ENCODE peak calls at places on chromosomes 3 and 15, in five cellular contexts. N is H9, F is neuronal stem cell, H is H1, U is trophoblast cell. J is an unnamed sample.

GRCh38 chr3:174524203-174524602 is 334.9 kb upstream of the NAALADL2 start:
- DNase-seq in N (no peak), F (no peak), H (no peak), U (no peak), J (no peak)

GRCh38 chr15:96460106-96460505 is 129.6 kb downstream of the NR2F2 start:
- DNase-seq in N (no peak), F (no peak), H (no peak), U (no peak), J (no peak)

GRCh38 chr15:45919806-45920205 is 285.0 kb downstream of the SQOR start:
- DNase-seq in N (no peak), F (no peak), H (no peak), U (peak), J (peak)

GRCh38 chr3:177256991-177257390 is 59.7 kb upstream of the TBL1XR1 start:
- DNase-seq in N (no peak), F (no peak), H (no peak), U (no peak), J (no peak)

GRCh38 chr3:11558002-11558401 is 85.7 kb downstream of the VGLL4 start:
- DNase-seq in N (no peak), F (no peak), H (no peak), U (no peak), J (peak)

GRCh38 chr15:40498418-40498817 is 27.6 kb downstream of the CHST14 start:
- DNase-seq in N (no peak), F (no peak), H (no peak), U (no peak), J (no peak)

GRCh38 chr15:99907698-99908097 is 174.5 kb upstream of the LYSMD4 start:
- DNase-seq in N (no peak), F (no peak), H (no peak), U (no peak), J (no peak)

GRCh38 chr15:43930079-43930478 is 103.3 kb downstream of the WDR76 start:
- DNase-seq in N (peak), F (no peak), H (peak), U (no peak), J (no peak)

GRCh38 chr3:60276615-60277014 is 974.6 kb downstream of the FHIT start:
- DNase-seq in N (no peak), F (no peak), H (no peak), U (no peak), J (no peak)

GRCh38 chr15:81725590-81725989 is 320.2 kb downstream of the MEX3B start:
- DNase-seq in N (no peak), F (no peak), H (no peak), U (no peak), J (no peak)

GRCh38 chr3:168424059-168424765 is 328.5 kb upstream of the GOLIM4 start:
- DNase-seq in N (no peak), F (no peak), H (no peak), U (peak), J (peak)

GRCh38 chr3:158273646-158274045 is 163.8 kb downstream of the RSRC1 start:
- DNase-seq in N (no peak), F (no peak), H (no peak), U (peak), J (no peak)
- H2BK12ac ChIP-seq in N (no peak), F (no peak), H (no peak), U (no peak), J (no peak)

GRCh38 chr3:71576966-71577459 is 6.5 kb downstream of the FOXP1 start:
- DNase-seq in N (no peak), F (no peak), H (no peak), U (no peak), J (no peak)
- H2BK12ac ChIP-seq in N (no peak), F (no peak), H (no peak), U (no peak), J (no peak)

DNA sequence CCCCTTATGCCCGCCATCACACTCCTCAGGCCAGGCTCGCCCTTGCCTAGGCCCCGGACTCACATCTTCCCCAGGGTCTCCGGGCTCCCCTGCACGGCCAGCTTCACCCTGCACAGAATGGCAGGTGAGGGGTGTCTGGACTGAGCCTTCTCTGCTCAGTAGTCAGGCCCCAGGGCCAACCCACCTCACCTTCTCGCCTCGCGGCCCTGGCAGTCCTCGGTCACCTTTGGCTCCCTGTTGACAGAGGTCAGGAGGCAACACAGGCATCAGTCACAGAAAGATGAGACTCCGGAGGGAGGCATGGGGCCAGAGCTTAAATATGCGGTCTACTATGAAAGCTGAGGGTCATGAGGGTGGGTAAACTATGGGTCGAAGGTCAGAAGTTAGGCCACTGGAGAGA is 8.4 kb upstream of the UCN2 start:
- DNase-seq in N (no peak), F (no peak), H (no peak), U (no peak), J (no peak)
- H2BK12ac ChIP-seq in N (no peak), F (no peak), H (no peak), U (no peak), J (no peak)

DNA sequence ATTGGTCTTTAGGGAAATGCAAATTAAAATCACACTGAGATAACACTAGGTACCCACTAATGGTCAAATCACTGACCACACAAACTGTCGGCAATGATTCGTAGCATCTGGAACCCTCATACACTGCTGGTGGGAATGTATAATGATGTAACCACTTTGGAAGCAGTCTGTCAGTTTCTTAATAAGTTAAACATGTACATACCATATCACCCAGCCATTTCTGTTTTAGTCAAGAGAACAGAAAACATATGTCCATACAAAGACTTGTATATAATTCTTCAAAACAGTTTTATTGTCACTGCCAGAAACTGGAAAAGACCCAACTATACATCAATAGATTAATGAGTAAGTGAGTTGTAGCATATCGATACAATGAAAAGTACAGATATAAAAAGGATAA is 63.3 kb upstream of the LRRC3B start:
- DNase-seq in N (no peak), F (no peak), H (no peak), U (no peak), J (no peak)
- H2BK12ac ChIP-seq in N (no peak), F (no peak), H (no peak), U (no peak), J (no peak)

GRCh38 chr15:51629612-51630011 is 7.0 kb upstream of the DMXL2 start:
- DNase-seq in N (no peak), F (no peak), H (no peak), U (peak), J (peak)

GRCh38 chr15:51634591-51635198 is 12.1 kb upstream of the DMXL2 start:
- DNase-seq in N (no peak), F (no peak), H (no peak), U (no peak), J (no peak)
- H2BK12ac ChIP-seq in N (no peak), F (no peak), H (no peak), U (no peak), J (no peak)

GRCh38 chr15:70963199-70963598 is 70.6 kb downstream of the LRRC49 start:
- DNase-seq in N (no peak), F (no peak), H (no peak), U (no peak), J (no peak)
- H2BK12ac ChIP-seq in N (no peak), F (no peak), H (no peak), U (no peak), J (no peak)

GRCh38 chr15:76718863-76719262 is 186.3 kb downstream of the SCAPER start:
- DNase-seq in N (no peak), F (no peak), H (no peak), U (no peak), J (no peak)
- H2BK12ac ChIP-seq in N (no peak), F (no peak), H (no peak), U (no peak), J (no peak)

GRCh38 chr15:98395974-98396627 is 252.2 kb upstream of the IGF1R start:
- DNase-seq in N (no peak), F (no peak), H (no peak), U (no peak), J (no peak)
- H2BK12ac ChIP-seq in N (no peak), F (no peak), H (no peak), U (no peak), J (no peak)

DNA sequence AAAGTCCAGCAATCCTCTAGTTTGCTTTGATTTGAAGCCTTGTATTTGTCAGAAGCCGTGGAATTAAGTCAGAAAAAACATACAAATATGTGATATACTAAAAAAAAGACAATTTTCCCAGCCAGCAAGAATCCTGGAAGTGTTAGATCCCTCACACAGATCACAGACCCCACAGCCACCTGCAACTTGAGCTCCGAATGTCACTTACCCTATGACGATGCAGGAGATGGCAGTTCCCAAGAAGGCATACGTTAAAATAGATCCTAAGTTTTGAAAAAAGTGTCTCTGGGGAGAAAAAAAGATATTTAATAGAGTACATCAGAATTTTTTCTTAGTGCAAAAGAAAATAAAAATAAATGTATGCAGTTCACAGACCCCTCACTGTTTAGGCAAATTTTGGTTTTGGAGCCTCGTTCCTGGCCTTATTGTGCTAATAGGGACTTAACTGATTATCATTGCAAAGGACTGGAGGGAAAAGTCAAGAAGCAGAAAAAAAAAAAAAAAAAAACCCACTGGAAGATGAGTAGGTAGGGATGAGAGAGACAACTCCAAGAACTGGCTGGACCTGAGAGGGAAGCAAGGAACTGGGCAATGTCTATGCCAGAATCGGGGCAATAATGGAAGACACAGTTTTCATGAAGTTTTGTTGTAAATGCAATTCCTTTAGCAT is 53.3 kb downstream of the SLC9A9 start:
- DNase-seq in N (no peak), F (no peak), H (no peak), U (no peak), J (no peak)
- H2BK12ac ChIP-seq in N (no peak), F (no peak), H (no peak), U (no peak), J (no peak)